ENCODE peak calls at places on chromosomes 16 and 17, in six cellular contexts. One of them, this sample, is unnamed. For H3K36me3 and H3K27me3, the result is how much of the 10 kb centered on the place peaks cover.

GRCh38 chr17:51683291-51683690 is 422.9 kb downstream of the UTP18 start:
- DNase-seq in hepatocyte: no peak
- DNase-seq in aorta: no peak
- DNase-seq in testis: no peak
- DNase-seq in left ventricle myocardium inferior: no peak
- DNase-seq in Peyer's patch: no peak
- DNase-seq in this sample: no peak

GRCh38 chr17:72592242-72592966 is 471.6 kb downstream of the SOX9 start:
- DNase-seq in hepatocyte: peak
- DNase-seq in aorta: peak
- DNase-seq in testis: peak
- DNase-seq in left ventricle myocardium inferior: peak
- DNase-seq in Peyer's patch: no peak
- DNase-seq in this sample: peak

GRCh38 chr17:57577751-57578607 is 167.1 kb downstream of the CCDC182 start:
- DNase-seq in hepatocyte: peak
- DNase-seq in aorta: no peak
- DNase-seq in testis: peak
- DNase-seq in left ventricle myocardium inferior: peak
- DNase-seq in Peyer's patch: no peak
- DNase-seq in this sample: peak

GRCh38 chr16:21162661-21163151 is 4.2 kb downstream of the LDAF1 start:
- DNase-seq in hepatocyte: no peak
- DNase-seq in aorta: no peak
- DNase-seq in testis: peak
- DNase-seq in left ventricle myocardium inferior: peak
- DNase-seq in Peyer's patch: no peak
- DNase-seq in this sample: no peak

GRCh38 chr16:19907161-19907992 is 22.7 kb upstream of the GPRC5B start:
- DNase-seq in hepatocyte: peak
- DNase-seq in aorta: peak
- DNase-seq in testis: peak
- DNase-seq in left ventricle myocardium inferior: peak
- DNase-seq in Peyer's patch: peak
- DNase-seq in this sample: peak

GRCh38 chr17:78337244-78338109 is 22.4 kb downstream of the SOCS3 start:
- DNase-seq in hepatocyte: no peak
- DNase-seq in aorta: no peak
- DNase-seq in testis: no peak
- DNase-seq in left ventricle myocardium inferior: no peak
- DNase-seq in Peyer's patch: peak
- DNase-seq in this sample: no peak

GRCh38 chr16:68985855-68986254 is 119.6 kb upstream of the HAS3 start:
- DNase-seq in hepatocyte: no peak
- DNase-seq in aorta: no peak
- DNase-seq in testis: no peak
- DNase-seq in left ventricle myocardium inferior: no peak
- DNase-seq in Peyer's patch: no peak
- DNase-seq in this sample: no peak

GRCh38 chr16:47713225-47713595 is 252.1 kb downstream of the PHKB start:
- DNase-seq in hepatocyte: no peak
- DNase-seq in aorta: no peak
- DNase-seq in testis: no peak
- DNase-seq in left ventricle myocardium inferior: no peak
- DNase-seq in Peyer's patch: no peak
- DNase-seq in this sample: no peak

GRCh38 chr16:78005881-78006280 is 16.5 kb upstream of the CLEC3A start:
- DNase-seq in hepatocyte: no peak
- DNase-seq in aorta: no peak
- DNase-seq in testis: no peak
- DNase-seq in left ventricle myocardium inferior: no peak
- DNase-seq in Peyer's patch: no peak
- DNase-seq in this sample: peak

GRCh38 chr16:12639044-12639443 is 164.6 kb downstream of the CPPED1 start:
- DNase-seq in hepatocyte: no peak
- DNase-seq in aorta: peak
- DNase-seq in testis: peak
- DNase-seq in left ventricle myocardium inferior: no peak
- DNase-seq in Peyer's patch: no peak
- DNase-seq in this sample: no peak

GRCh38 chr17:34624767-34625389 is 45.5 kb downstream of the TMEM132E start:
- DNase-seq in hepatocyte: no peak
- DNase-seq in aorta: no peak
- DNase-seq in testis: no peak
- DNase-seq in left ventricle myocardium inferior: no peak
- DNase-seq in Peyer's patch: no peak
- DNase-seq in this sample: peak

GRCh38 chr16:28938721-28939120 is 7.0 kb downstream of the CD19 start:
- DNase-seq in hepatocyte: no peak
- DNase-seq in aorta: no peak
- DNase-seq in testis: no peak
- DNase-seq in left ventricle myocardium inferior: no peak
- DNase-seq in Peyer's patch: no peak
- DNase-seq in this sample: no peak

GRCh38 chr16:28935333-28935732 is 3.6 kb downstream of the CD19 start:
- DNase-seq in hepatocyte: no peak
- DNase-seq in aorta: no peak
- DNase-seq in testis: no peak
- DNase-seq in left ventricle myocardium inferior: no peak
- DNase-seq in Peyer's patch: no peak
- DNase-seq in this sample: no peak

GRCh38 chr16:28935924-28936783 is 4.4 kb downstream of the CD19 start:
- DNase-seq in hepatocyte: peak
- DNase-seq in aorta: peak
- DNase-seq in testis: peak
- DNase-seq in left ventricle myocardium inferior: peak
- DNase-seq in Peyer's patch: peak
- DNase-seq in this sample: peak

GRCh38 chr16:28937222-28937876 is 5.6 kb downstream of the CD19 start:
- DNase-seq in hepatocyte: no peak
- DNase-seq in aorta: no peak
- DNase-seq in testis: no peak
- DNase-seq in left ventricle myocardium inferior: no peak
- DNase-seq in Peyer's patch: no peak
- DNase-seq in this sample: peak

DNA sequence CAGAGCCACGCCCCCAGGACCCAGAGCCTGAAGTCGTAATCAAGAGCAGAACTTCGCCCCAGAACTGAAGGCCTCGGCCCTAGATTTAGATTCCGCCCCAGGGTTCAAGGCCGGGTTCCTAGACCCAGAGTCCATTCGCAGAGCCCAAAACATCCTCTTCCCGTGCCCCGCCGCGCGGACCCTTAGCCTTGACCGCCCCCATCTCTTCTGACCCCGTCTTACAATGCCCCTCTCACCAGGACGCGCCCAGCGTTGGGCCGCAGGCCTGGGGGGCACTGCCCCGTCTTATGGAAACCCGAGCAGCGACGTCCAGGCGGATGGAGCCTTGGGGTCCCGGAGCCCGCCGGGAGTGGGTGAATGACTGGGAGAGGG is 5.0 kb downstream of the CD19 start:
- DNase-seq in hepatocyte: no peak
- DNase-seq in aorta: no peak
- DNase-seq in testis: no peak
- DNase-seq in left ventricle myocardium inferior: no peak
- DNase-seq in Peyer's patch: no peak
- DNase-seq in this sample: no peak
- H3K4me3 ChIP-seq in hepatocyte: no peak
- H3K4me3 ChIP-seq in aorta: no peak
- H3K4me3 ChIP-seq in testis: peak
- H3K4me3 ChIP-seq in left ventricle myocardium inferior: peak
- H3K4me3 ChIP-seq in Peyer's patch: no peak
- H3K4me3 ChIP-seq in this sample: no peak

GRCh38 chr16:28210979-28211505 is 723 bp downstream of the XPO6 start:
- DNase-seq in hepatocyte: peak
- DNase-seq in aorta: peak
- DNase-seq in testis: peak
- DNase-seq in left ventricle myocardium inferior: peak
- DNase-seq in Peyer's patch: peak
- DNase-seq in this sample: peak
- H3K36me3 ChIP-seq in hepatocyte: under half
- H3K36me3 ChIP-seq in aorta: under half
- H3K36me3 ChIP-seq in testis: under half
- H3K36me3 ChIP-seq in left ventricle myocardium inferior: under half
- H3K36me3 ChIP-seq in Peyer's patch: under half
- H3K36me3 ChIP-seq in this sample: under half

GRCh38 chr17:47717261-47717697 is 15.8 kb upstream of the TBX21 start:
- DNase-seq in hepatocyte: no peak
- DNase-seq in aorta: no peak
- DNase-seq in testis: no peak
- DNase-seq in left ventricle myocardium inferior: no peak
- DNase-seq in Peyer's patch: no peak
- DNase-seq in this sample: peak

GRCh38 chr17:47718634-47719405 is 14.2 kb upstream of the TBX21 start:
- DNase-seq in hepatocyte: no peak
- DNase-seq in aorta: no peak
- DNase-seq in testis: no peak
- DNase-seq in left ventricle myocardium inferior: no peak
- DNase-seq in Peyer's patch: no peak
- DNase-seq in this sample: no peak

GRCh38 chr17:47719411-47720152 is 13.5 kb upstream of the TBX21 start:
- DNase-seq in hepatocyte: no peak
- DNase-seq in aorta: no peak
- DNase-seq in testis: no peak
- DNase-seq in left ventricle myocardium inferior: no peak
- DNase-seq in Peyer's patch: no peak
- DNase-seq in this sample: no peak

GRCh38 chr17:47716381-47716780 is 16.7 kb upstream of the TBX21 start:
- DNase-seq in hepatocyte: no peak
- DNase-seq in aorta: no peak
- DNase-seq in testis: no peak
- DNase-seq in left ventricle myocardium inferior: no peak
- DNase-seq in Peyer's patch: no peak
- DNase-seq in this sample: no peak

GRCh38 chr17:47717845-47718621 is 15.0 kb upstream of the TBX21 start:
- DNase-seq in hepatocyte: no peak
- DNase-seq in aorta: no peak
- DNase-seq in testis: no peak
- DNase-seq in left ventricle myocardium inferior: no peak
- DNase-seq in Peyer's patch: no peak
- DNase-seq in this sample: no peak
- H3K27me3 ChIP-seq in hepatocyte: half or more
- H3K27me3 ChIP-seq in aorta: under half
- H3K27me3 ChIP-seq in testis: under half
- H3K27me3 ChIP-seq in left ventricle myocardium inferior: half or more
- H3K27me3 ChIP-seq in Peyer's patch: under half
- H3K27me3 ChIP-seq in this sample: under half

GRCh38 chr16:84606081-84606875 is 11.6 kb downstream of the COTL1 start:
- DNase-seq in hepatocyte: no peak
- DNase-seq in aorta: no peak
- DNase-seq in testis: no peak
- DNase-seq in left ventricle myocardium inferior: no peak
- DNase-seq in Peyer's patch: peak
- DNase-seq in this sample: no peak
- H3K4me3 ChIP-seq in hepatocyte: no peak
- H3K4me3 ChIP-seq in aorta: no peak
- H3K4me3 ChIP-seq in testis: no peak
- H3K4me3 ChIP-seq in left ventricle myocardium inferior: no peak
- H3K4me3 ChIP-seq in Peyer's patch: no peak
- H3K4me3 ChIP-seq in this sample: no peak

GRCh38 chr16:25298165-25298872 is 40.7 kb upstream of the ZKSCAN2 start:
- DNase-seq in hepatocyte: no peak
- DNase-seq in aorta: no peak
- DNase-seq in testis: no peak
- DNase-seq in left ventricle myocardium inferior: no peak
- DNase-seq in Peyer's patch: no peak
- DNase-seq in this sample: no peak
- H3K36me3 ChIP-seq in hepatocyte: under half
- H3K36me3 ChIP-seq in aorta: under half
- H3K36me3 ChIP-seq in testis: under half
- H3K36me3 ChIP-seq in left ventricle myocardium inferior: under half
- H3K36me3 ChIP-seq in Peyer's patch: under half
- H3K36me3 ChIP-seq in this sample: under half

DNA sequence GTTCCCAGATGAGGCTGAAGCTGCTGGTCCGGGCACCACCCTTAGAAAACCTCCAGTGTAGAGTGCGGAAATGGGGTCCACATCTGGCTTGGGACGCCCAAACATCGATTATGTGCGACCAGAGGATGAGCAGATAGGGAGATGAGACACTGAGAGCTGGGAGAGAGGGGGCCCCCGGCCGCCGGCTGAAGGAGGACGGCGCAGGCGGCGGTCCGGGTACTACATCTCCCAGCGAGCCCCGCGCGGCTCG is 182 bp upstream of the SPECC1 start:
- DNase-seq in hepatocyte: no peak
- DNase-seq in aorta: no peak
- DNase-seq in testis: no peak
- DNase-seq in left ventricle myocardium inferior: no peak
- DNase-seq in Peyer's patch: no peak
- DNase-seq in this sample: no peak
- H3K27me3 ChIP-seq in hepatocyte: half or more
- H3K27me3 ChIP-seq in aorta: under half
- H3K27me3 ChIP-seq in testis: under half
- H3K27me3 ChIP-seq in left ventricle myocardium inferior: half or more
- H3K27me3 ChIP-seq in Peyer's patch: under half
- H3K27me3 ChIP-seq in this sample: under half

DNA sequence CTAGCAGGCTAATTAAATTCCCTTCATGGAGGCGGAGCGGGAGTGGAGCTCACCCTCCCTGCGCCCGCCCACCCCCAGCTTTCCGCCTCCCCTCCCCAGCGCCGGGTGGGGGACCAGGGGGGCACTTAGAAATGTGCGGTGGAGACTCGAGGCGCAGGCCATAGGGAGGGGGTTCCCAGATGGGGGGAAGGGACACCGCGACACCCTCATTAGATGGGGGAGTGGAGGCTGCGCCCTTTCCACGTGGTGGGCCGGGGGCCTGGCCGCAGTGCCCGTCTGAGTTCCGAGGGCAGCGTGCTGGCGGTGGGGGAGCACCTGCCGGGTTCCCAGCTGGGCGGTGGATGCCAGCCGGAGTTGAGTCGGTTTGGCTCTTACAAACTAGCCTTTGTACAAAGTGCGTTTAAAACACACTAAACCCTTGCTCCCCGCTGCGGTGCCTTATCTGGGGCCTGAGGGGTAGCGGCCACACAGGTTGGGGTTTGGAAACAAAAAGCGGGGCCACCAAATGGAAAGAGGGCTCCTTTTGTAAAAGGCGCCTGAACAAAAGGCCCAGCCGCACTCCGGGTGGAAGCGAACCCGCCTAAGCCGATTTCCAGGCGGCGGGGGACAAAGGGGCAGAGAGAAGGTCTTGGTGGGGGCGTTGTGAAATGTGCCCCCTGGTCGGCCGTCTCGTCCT is 1.4 kb downstream of the GSE1 start:
- DNase-seq in hepatocyte: no peak
- DNase-seq in aorta: no peak
- DNase-seq in testis: no peak
- DNase-seq in left ventricle myocardium inferior: no peak
- DNase-seq in Peyer's patch: no peak
- DNase-seq in this sample: peak
- H3K4me3 ChIP-seq in hepatocyte: peak
- H3K4me3 ChIP-seq in aorta: no peak
- H3K4me3 ChIP-seq in testis: peak
- H3K4me3 ChIP-seq in left ventricle myocardium inferior: peak
- H3K4me3 ChIP-seq in Peyer's patch: peak
- H3K4me3 ChIP-seq in this sample: peak

This sample was measured in H7.